ENCODE peak calls at places on chromosome 16, in nine cellular contexts. One of them, this sample, is unnamed. For H3K4me1, the result is how much of the 10 kb centered on the place peaks cover.

GRCh38 chr16:19153876-19154275 is 14.2 kb upstream of the SYT17 start:
- DNase-seq in stomach: no peak
- DNase-seq in fibroblast of lung: no peak
- DNase-seq in GM23338: peak
- DNase-seq in A549: peak
- DNase-seq in effector memory CD4-positive, alpha-beta T cell: no peak
- DNase-seq in Peyer's patch: no peak
- DNase-seq in pancreas: no peak
- DNase-seq in CD4-positive, CD25-positive, alpha-beta regulatory T cell: no peak
- DNase-seq in this sample: no peak

GRCh38 chr16:55331648-55332185 is 7.7 kb downstream of the IRX6 start:
- DNase-seq in stomach: no peak
- DNase-seq in fibroblast of lung: no peak
- DNase-seq in GM23338: no peak
- DNase-seq in A549: no peak
- DNase-seq in effector memory CD4-positive, alpha-beta T cell: no peak
- DNase-seq in Peyer's patch: no peak
- DNase-seq in pancreas: no peak
- DNase-seq in CD4-positive, CD25-positive, alpha-beta regulatory T cell: no peak
- DNase-seq in this sample: no peak

GRCh38 chr16:50841081-50841886 is 99.4 kb downstream of the CYLD start:
- DNase-seq in stomach: no peak
- DNase-seq in fibroblast of lung: no peak
- DNase-seq in GM23338: peak
- DNase-seq in A549: no peak
- DNase-seq in effector memory CD4-positive, alpha-beta T cell: no peak
- DNase-seq in Peyer's patch: no peak
- DNase-seq in pancreas: no peak
- DNase-seq in CD4-positive, CD25-positive, alpha-beta regulatory T cell: peak
- DNase-seq in this sample: no peak

GRCh38 chr16:50263940-50264929 is 2.1 kb upstream of the ADCY7 start:
- DNase-seq in stomach: no peak
- DNase-seq in fibroblast of lung: peak
- DNase-seq in GM23338: no peak
- DNase-seq in A549: no peak
- DNase-seq in effector memory CD4-positive, alpha-beta T cell: no peak
- DNase-seq in Peyer's patch: no peak
- DNase-seq in pancreas: no peak
- DNase-seq in CD4-positive, CD25-positive, alpha-beta regulatory T cell: peak
- DNase-seq in this sample: no peak

GRCh38 chr16:86117756-86118155 is 218.8 kb downstream of the IRF8 start:
- DNase-seq in stomach: no peak
- DNase-seq in fibroblast of lung: no peak
- DNase-seq in GM23338: no peak
- DNase-seq in A549: no peak
- DNase-seq in effector memory CD4-positive, alpha-beta T cell: no peak
- DNase-seq in Peyer's patch: no peak
- DNase-seq in pancreas: no peak
- DNase-seq in CD4-positive, CD25-positive, alpha-beta regulatory T cell: no peak
- DNase-seq in this sample: no peak

GRCh38 chr16:87815567-87815966 is 49.8 kb upstream of the KLHDC4 start:
- DNase-seq in stomach: no peak
- DNase-seq in fibroblast of lung: no peak
- DNase-seq in GM23338: no peak
- DNase-seq in A549: no peak
- DNase-seq in effector memory CD4-positive, alpha-beta T cell: no peak
- DNase-seq in Peyer's patch: no peak
- DNase-seq in pancreas: no peak
- DNase-seq in CD4-positive, CD25-positive, alpha-beta regulatory T cell: no peak
- DNase-seq in this sample: no peak

GRCh38 chr16:79542196-79542859 is 58.2 kb downstream of the MAF start:
- DNase-seq in stomach: no peak
- DNase-seq in fibroblast of lung: no peak
- DNase-seq in GM23338: no peak
- DNase-seq in A549: no peak
- DNase-seq in effector memory CD4-positive, alpha-beta T cell: no peak
- DNase-seq in Peyer's patch: peak
- DNase-seq in pancreas: no peak
- DNase-seq in CD4-positive, CD25-positive, alpha-beta regulatory T cell: no peak
- DNase-seq in this sample: no peak

GRCh38 chr16:2487903-2488531 is 13.1 kb downstream of the TBC1D24 start:
- DNase-seq in stomach: no peak
- DNase-seq in fibroblast of lung: no peak
- DNase-seq in GM23338: no peak
- DNase-seq in A549: no peak
- DNase-seq in effector memory CD4-positive, alpha-beta T cell: no peak
- DNase-seq in Peyer's patch: no peak
- DNase-seq in pancreas: no peak
- DNase-seq in CD4-positive, CD25-positive, alpha-beta regulatory T cell: no peak
- DNase-seq in this sample: no peak

GRCh38 chr16:89187337-89188063 is 12.8 kb downstream of the SLC22A31 start:
- DNase-seq in stomach: no peak
- DNase-seq in fibroblast of lung: peak
- DNase-seq in GM23338: no peak
- DNase-seq in A549: no peak
- DNase-seq in effector memory CD4-positive, alpha-beta T cell: no peak
- DNase-seq in Peyer's patch: no peak
- DNase-seq in pancreas: peak
- DNase-seq in CD4-positive, CD25-positive, alpha-beta regulatory T cell: peak
- DNase-seq in this sample: peak

GRCh38 chr16:50928065-50928464 is 186.2 kb downstream of the CYLD start:
- DNase-seq in stomach: no peak
- DNase-seq in fibroblast of lung: no peak
- DNase-seq in GM23338: no peak
- DNase-seq in A549: no peak
- DNase-seq in effector memory CD4-positive, alpha-beta T cell: no peak
- DNase-seq in Peyer's patch: no peak
- DNase-seq in pancreas: no peak
- DNase-seq in CD4-positive, CD25-positive, alpha-beta regulatory T cell: no peak
- DNase-seq in this sample: no peak

GRCh38 chr16:69322343-69322742 is 8.0 kb downstream of the PDF start:
- DNase-seq in stomach: no peak
- DNase-seq in fibroblast of lung: no peak
- DNase-seq in GM23338: no peak
- DNase-seq in A549: no peak
- DNase-seq in effector memory CD4-positive, alpha-beta T cell: no peak
- DNase-seq in Peyer's patch: peak
- DNase-seq in pancreas: peak
- DNase-seq in CD4-positive, CD25-positive, alpha-beta regulatory T cell: no peak
- DNase-seq in this sample: peak
- H3K27ac ChIP-seq in stomach: no peak
- H3K27ac ChIP-seq in fibroblast of lung: no peak
- H3K27ac ChIP-seq in GM23338: no peak
- H3K27ac ChIP-seq in A549: no peak
- H3K27ac ChIP-seq in effector memory CD4-positive, alpha-beta T cell: no peak
- H3K27ac ChIP-seq in Peyer's patch: no peak
- H3K27ac ChIP-seq in pancreas: no peak
- H3K27ac ChIP-seq in CD4-positive, CD25-positive, alpha-beta regulatory T cell: no peak
- H3K27ac ChIP-seq in this sample: no peak

GRCh38 chr16:75243667-75244224 is 7.7 kb downstream of the BCAR1 start:
- DNase-seq in stomach: no peak
- DNase-seq in fibroblast of lung: no peak
- DNase-seq in GM23338: no peak
- DNase-seq in A549: no peak
- DNase-seq in effector memory CD4-positive, alpha-beta T cell: no peak
- DNase-seq in Peyer's patch: no peak
- DNase-seq in pancreas: no peak
- DNase-seq in CD4-positive, CD25-positive, alpha-beta regulatory T cell: no peak
- DNase-seq in this sample: no peak

GRCh38 chr16:75247249-75247648 is 4.2 kb downstream of the BCAR1 start:
- DNase-seq in stomach: no peak
- DNase-seq in fibroblast of lung: no peak
- DNase-seq in GM23338: no peak
- DNase-seq in A549: no peak
- DNase-seq in effector memory CD4-positive, alpha-beta T cell: no peak
- DNase-seq in Peyer's patch: no peak
- DNase-seq in pancreas: peak
- DNase-seq in CD4-positive, CD25-positive, alpha-beta regulatory T cell: no peak
- DNase-seq in this sample: no peak

GRCh38 chr16:75246504-75247205 is 4.8 kb downstream of the BCAR1 start:
- DNase-seq in stomach: no peak
- DNase-seq in fibroblast of lung: peak
- DNase-seq in GM23338: no peak
- DNase-seq in A549: no peak
- DNase-seq in effector memory CD4-positive, alpha-beta T cell: no peak
- DNase-seq in Peyer's patch: no peak
- DNase-seq in pancreas: peak
- DNase-seq in CD4-positive, CD25-positive, alpha-beta regulatory T cell: no peak
- DNase-seq in this sample: no peak

GRCh38 chr16:75244225-75244792 is 7.1 kb downstream of the BCAR1 start:
- DNase-seq in stomach: peak
- DNase-seq in fibroblast of lung: peak
- DNase-seq in GM23338: no peak
- DNase-seq in A549: no peak
- DNase-seq in effector memory CD4-positive, alpha-beta T cell: no peak
- DNase-seq in Peyer's patch: peak
- DNase-seq in pancreas: peak
- DNase-seq in CD4-positive, CD25-positive, alpha-beta regulatory T cell: no peak
- DNase-seq in this sample: peak

DNA sequence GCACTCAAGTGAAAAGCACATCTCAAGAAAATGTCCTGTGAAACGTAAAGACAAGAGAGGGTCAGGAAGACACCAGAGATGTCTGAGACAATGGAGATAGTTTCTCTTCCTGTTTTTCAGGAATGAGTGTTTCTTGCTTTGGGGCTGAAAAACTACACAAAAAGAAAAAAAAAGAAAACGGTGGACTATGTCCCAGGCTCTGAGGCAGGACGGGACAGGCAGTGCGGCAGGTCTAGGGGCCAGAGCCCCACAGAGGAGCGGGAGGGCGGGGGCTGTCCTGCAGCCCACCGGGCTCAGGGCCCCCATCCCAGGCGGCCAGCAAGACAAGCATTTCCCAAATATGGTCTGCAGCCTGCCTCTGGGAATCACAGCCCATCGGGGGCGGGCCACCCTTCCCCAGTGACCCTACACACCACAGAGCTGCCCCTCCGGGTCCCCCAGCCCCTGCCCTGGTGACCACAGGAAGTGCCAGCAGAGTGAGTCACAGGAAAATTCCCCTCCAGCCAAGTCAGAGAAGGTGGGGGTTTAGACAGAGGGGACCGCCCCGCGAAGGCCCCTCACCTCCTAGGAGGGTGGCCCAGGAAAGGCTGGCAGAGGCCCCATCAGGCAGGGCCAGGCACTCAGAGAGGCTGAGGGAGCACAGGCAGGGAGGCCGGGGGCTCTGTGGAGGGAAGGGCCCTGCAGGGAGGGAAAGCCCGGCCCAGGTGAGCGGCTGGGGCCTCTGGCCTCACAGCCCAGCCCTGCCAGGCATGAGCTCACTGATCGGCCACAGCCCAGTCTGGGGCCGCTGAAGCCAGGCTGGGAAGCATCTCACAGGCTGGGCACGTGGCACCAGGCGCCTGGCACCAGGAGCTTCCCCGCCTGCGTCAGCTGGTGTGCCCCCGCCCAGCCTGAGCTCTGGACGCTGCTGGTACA is 6.3 kb downstream of the BCAR1 start:
- DNase-seq in stomach: peak
- DNase-seq in fibroblast of lung: peak
- DNase-seq in GM23338: peak
- DNase-seq in A549: peak
- DNase-seq in effector memory CD4-positive, alpha-beta T cell: no peak
- DNase-seq in Peyer's patch: peak
- DNase-seq in pancreas: peak
- DNase-seq in CD4-positive, CD25-positive, alpha-beta regulatory T cell: no peak
- DNase-seq in this sample: peak
- H3K4me1 ChIP-seq in stomach: half or more
- H3K4me1 ChIP-seq in fibroblast of lung: half or more
- H3K4me1 ChIP-seq in GM23338: under half
- H3K4me1 ChIP-seq in A549: half or more
- H3K4me1 ChIP-seq in effector memory CD4-positive, alpha-beta T cell: under half
- H3K4me1 ChIP-seq in Peyer's patch: under half
- H3K4me1 ChIP-seq in pancreas: under half
- H3K4me1 ChIP-seq in CD4-positive, CD25-positive, alpha-beta regulatory T cell: under half
- H3K4me1 ChIP-seq in this sample: under half

GRCh38 chr16:66128363-66128725 is 238.1 kb upstream of the CDH5 start:
- DNase-seq in stomach: no peak
- DNase-seq in fibroblast of lung: no peak
- DNase-seq in GM23338: no peak
- DNase-seq in A549: no peak
- DNase-seq in effector memory CD4-positive, alpha-beta T cell: no peak
- DNase-seq in Peyer's patch: no peak
- DNase-seq in pancreas: no peak
- DNase-seq in CD4-positive, CD25-positive, alpha-beta regulatory T cell: no peak
- DNase-seq in this sample: no peak
- H3K27ac ChIP-seq in stomach: no peak
- H3K27ac ChIP-seq in fibroblast of lung: no peak
- H3K27ac ChIP-seq in GM23338: no peak
- H3K27ac ChIP-seq in A549: no peak
- H3K27ac ChIP-seq in effector memory CD4-positive, alpha-beta T cell: no peak
- H3K27ac ChIP-seq in Peyer's patch: no peak
- H3K27ac ChIP-seq in pancreas: no peak
- H3K27ac ChIP-seq in CD4-positive, CD25-positive, alpha-beta regulatory T cell: no peak
- H3K27ac ChIP-seq in this sample: no peak

GRCh38 chr16:27239026-27239425 is 29.5 kb downstream of the NSMCE1 start:
- DNase-seq in stomach: no peak
- DNase-seq in fibroblast of lung: no peak
- DNase-seq in GM23338: no peak
- DNase-seq in A549: no peak
- DNase-seq in effector memory CD4-positive, alpha-beta T cell: no peak
- DNase-seq in Peyer's patch: peak
- DNase-seq in pancreas: no peak
- DNase-seq in CD4-positive, CD25-positive, alpha-beta regulatory T cell: no peak
- DNase-seq in this sample: no peak
- H3K4me1 ChIP-seq in stomach: half or more
- H3K4me1 ChIP-seq in fibroblast of lung: under half
- H3K4me1 ChIP-seq in GM23338: under half
- H3K4me1 ChIP-seq in A549: under half
- H3K4me1 ChIP-seq in effector memory CD4-positive, alpha-beta T cell: half or more
- H3K4me1 ChIP-seq in Peyer's patch: under half
- H3K4me1 ChIP-seq in pancreas: under half
- H3K4me1 ChIP-seq in CD4-positive, CD25-positive, alpha-beta regulatory T cell: half or more
- H3K4me1 ChIP-seq in this sample: under half

GRCh38 chr16:17316005-17316404 is 154.8 kb downstream of the XYLT1 start:
- DNase-seq in stomach: no peak
- DNase-seq in fibroblast of lung: no peak
- DNase-seq in GM23338: no peak
- DNase-seq in A549: no peak
- DNase-seq in effector memory CD4-positive, alpha-beta T cell: no peak
- DNase-seq in Peyer's patch: no peak
- DNase-seq in pancreas: no peak
- DNase-seq in CD4-positive, CD25-positive, alpha-beta regulatory T cell: no peak
- DNase-seq in this sample: no peak
- H3K27ac ChIP-seq in stomach: no peak
- H3K27ac ChIP-seq in fibroblast of lung: no peak
- H3K27ac ChIP-seq in GM23338: no peak
- H3K27ac ChIP-seq in A549: no peak
- H3K27ac ChIP-seq in effector memory CD4-positive, alpha-beta T cell: no peak
- H3K27ac ChIP-seq in Peyer's patch: no peak
- H3K27ac ChIP-seq in pancreas: no peak
- H3K27ac ChIP-seq in CD4-positive, CD25-positive, alpha-beta regulatory T cell: no peak
- H3K27ac ChIP-seq in this sample: no peak

DNA sequence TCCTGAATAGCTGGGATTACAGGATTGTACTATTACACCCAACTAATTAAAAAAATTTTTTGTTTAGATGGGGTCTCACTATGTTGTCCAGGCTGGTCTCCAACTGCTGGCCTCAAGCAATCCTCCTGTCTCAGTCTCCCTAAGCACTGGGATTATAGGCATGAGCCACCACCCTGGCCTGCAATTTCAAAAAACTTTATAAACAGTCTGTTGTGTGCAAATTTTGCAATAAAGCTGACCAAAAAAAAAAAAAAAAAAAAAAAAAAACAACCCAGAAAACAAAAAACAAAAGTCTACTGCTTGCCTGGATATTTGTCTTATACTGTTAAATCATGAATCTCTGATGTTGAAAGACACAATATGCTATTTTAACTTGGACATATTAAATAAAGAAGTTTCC is 4.4 kb downstream of the CREBBP start:
- DNase-seq in stomach: no peak
- DNase-seq in fibroblast of lung: no peak
- DNase-seq in GM23338: no peak
- DNase-seq in A549: no peak
- DNase-seq in effector memory CD4-positive, alpha-beta T cell: no peak
- DNase-seq in Peyer's patch: no peak
- DNase-seq in pancreas: no peak
- DNase-seq in CD4-positive, CD25-positive, alpha-beta regulatory T cell: no peak
- DNase-seq in this sample: no peak
- H3K4me1 ChIP-seq in stomach: half or more
- H3K4me1 ChIP-seq in fibroblast of lung: under half
- H3K4me1 ChIP-seq in GM23338: under half
- H3K4me1 ChIP-seq in A549: under half
- H3K4me1 ChIP-seq in effector memory CD4-positive, alpha-beta T cell: under half
- H3K4me1 ChIP-seq in Peyer's patch: under half
- H3K4me1 ChIP-seq in pancreas: under half
- H3K4me1 ChIP-seq in CD4-positive, CD25-positive, alpha-beta regulatory T cell: half or more
- H3K4me1 ChIP-seq in this sample: under half

This sample was measured in aorta.